ENCODE peak calls at places on chromosomes 11 and 22, in ten cellular contexts. A is sigmoid colon; W is SJSA1; Z is left lung; R is CD4-positive, CD25-positive, alpha-beta regulatory T cell; Q is IMR-90; Y is H9; E is cardiac muscle cell; D is heart left ventricle; I is stomach. T is an unnamed sample.
A peak's percentile ranks its signal among the peaks of the same experiment; 100 is the strongest.

GRCh38 chr22:30390974-30391691 is 3.9 kb upstream of the RNF215 start:
- DNase-seq in E (peak; percentile 73), Z (peak; percentile 86), R (peak; percentile 86), I (peak; percentile 84), D (peak; percentile 54), Q (peak; percentile 70), A (no peak), Y (peak; percentile 71), W (peak; percentile 75), T (peak; percentile 70)

GRCh38 chr11:370087-370941 is 1.0 kb downstream of the B4GALNT4 start:
- DNase-seq in R (no peak), Z (peak; percentile 68), D (no peak), I (no peak), Y (peak; percentile 64), W (no peak), E (no peak), Q (no peak), A (no peak), T (no peak)

GRCh38 chr11:31655483-31655882 is 145.9 kb downstream of the ELP4 start:
- DNase-seq in R (no peak), Y (no peak), W (peak; percentile 46), Q (peak; percentile 85), D (no peak), Z (no peak), E (peak; percentile 39), A (no peak), I (no peak), T (no peak)

GRCh38 chr11:24755260-24755839 is 258.5 kb downstream of the LUZP2 start:
- DNase-seq in Z (no peak), A (no peak), D (no peak), E (no peak), I (no peak), Q (no peak), W (no peak), Y (no peak), R (no peak), T (no peak)

GRCh38 chr11:41201156-41201555 is 258.3 kb downstream of the LRRC4C start:
- DNase-seq in R (peak; percentile 1), Z (no peak), W (peak; percentile 72), Y (peak; percentile 54), A (no peak), I (peak; percentile 26), D (no peak), E (peak; percentile 19), Q (peak; percentile 0), T (peak; percentile 41)

GRCh38 chr11:75626692-75627536 is 41.9 kb downstream of the MAP6 start:
- DNase-seq in Y (no peak), I (no peak), E (no peak), D (no peak), A (no peak), W (no peak), Z (no peak), R (no peak), Q (peak; percentile 71), T (no peak)

GRCh38 chr22:42939451-42939881 is 75.5 kb downstream of the PACSIN2 start:
- DNase-seq in D (no peak), I (no peak), W (peak; percentile 61), Q (no peak), E (no peak), Z (no peak), A (no peak), R (peak; percentile 38), Y (no peak), T (no peak)

GRCh38 chr11:94801866-94802460 is 33.8 kb downstream of the AMOTL1 start:
- DNase-seq in Q (no peak), A (no peak), D (peak; percentile 47), I (no peak), R (no peak), Y (no peak), W (no peak), E (no peak), Z (no peak), T (no peak)

GRCh38 chr11:63939351-63939920 is 634 bp downstream of the NAA40 start:
- DNase-seq in D (peak; percentile 41), E (peak; percentile 51), Y (peak; percentile 44), Z (no peak), R (no peak), A (no peak), Q (no peak), I (no peak), W (no peak), T (no peak)

GRCh38 chr22:43400449-43400848 is 11.4 kb upstream of the MPPED1 start:
- DNase-seq in Z (no peak), I (no peak), W (no peak), A (no peak), R (no peak), Q (no peak), Y (no peak), E (no peak), D (peak; percentile 76), T (no peak)

GRCh38 chr11:71284525-71285092 is 32.2 kb upstream of the SHANK2 start:
- DNase-seq in R (no peak), Z (no peak), E (no peak), D (no peak), A (peak; percentile 19), I (peak; percentile 54), Q (no peak), W (no peak), Y (no peak), T (peak; percentile 11)

GRCh38 chr11:84854498-84854880 is 772.7 kb downstream of the DLG2 start:
- DNase-seq in R (no peak), D (no peak), Z (no peak), E (no peak), W (no peak), Q (no peak), A (no peak), I (no peak), Y (no peak), T (no peak)

GRCh38 chr22:30829901-30830550 is 135.4 kb downstream of the OSBP2 start:
- DNase-seq in W (peak; percentile 74), Y (no peak), E (peak; percentile 83), D (no peak), I (peak; percentile 19), A (no peak), Z (no peak), R (no peak), Q (peak; percentile 97), T (no peak)

GRCh38 chr22:41597635-41597953 is 8.0 kb upstream of the PMM1 start:
- DNase-seq in Q (no peak), Y (no peak), E (no peak), Z (no peak), D (no peak), W (no peak), A (no peak), I (no peak), R (no peak), T (no peak)

GRCh38 chr22:41595703-41596102 is 6.1 kb upstream of the PMM1 start:
- DNase-seq in I (no peak), R (no peak), Z (no peak), A (no peak), E (no peak), D (no peak), Y (no peak), Q (no peak), W (no peak), T (no peak)

GRCh38 chr22:41598891-41599635 is 9.4 kb upstream of the PMM1 start:
- DNase-seq in Q (no peak), R (no peak), Z (no peak), A (no peak), D (no peak), W (no peak), I (no peak), E (no peak), Y (no peak), T (no peak)

GRCh38 chr22:41598081-41598480 is 8.4 kb upstream of the PMM1 start:
- DNase-seq in Y (no peak), R (no peak), A (no peak), W (peak; percentile 76), I (no peak), Q (peak; percentile 88), D (no peak), E (peak; percentile 75), Z (no peak), T (no peak)

DNA sequence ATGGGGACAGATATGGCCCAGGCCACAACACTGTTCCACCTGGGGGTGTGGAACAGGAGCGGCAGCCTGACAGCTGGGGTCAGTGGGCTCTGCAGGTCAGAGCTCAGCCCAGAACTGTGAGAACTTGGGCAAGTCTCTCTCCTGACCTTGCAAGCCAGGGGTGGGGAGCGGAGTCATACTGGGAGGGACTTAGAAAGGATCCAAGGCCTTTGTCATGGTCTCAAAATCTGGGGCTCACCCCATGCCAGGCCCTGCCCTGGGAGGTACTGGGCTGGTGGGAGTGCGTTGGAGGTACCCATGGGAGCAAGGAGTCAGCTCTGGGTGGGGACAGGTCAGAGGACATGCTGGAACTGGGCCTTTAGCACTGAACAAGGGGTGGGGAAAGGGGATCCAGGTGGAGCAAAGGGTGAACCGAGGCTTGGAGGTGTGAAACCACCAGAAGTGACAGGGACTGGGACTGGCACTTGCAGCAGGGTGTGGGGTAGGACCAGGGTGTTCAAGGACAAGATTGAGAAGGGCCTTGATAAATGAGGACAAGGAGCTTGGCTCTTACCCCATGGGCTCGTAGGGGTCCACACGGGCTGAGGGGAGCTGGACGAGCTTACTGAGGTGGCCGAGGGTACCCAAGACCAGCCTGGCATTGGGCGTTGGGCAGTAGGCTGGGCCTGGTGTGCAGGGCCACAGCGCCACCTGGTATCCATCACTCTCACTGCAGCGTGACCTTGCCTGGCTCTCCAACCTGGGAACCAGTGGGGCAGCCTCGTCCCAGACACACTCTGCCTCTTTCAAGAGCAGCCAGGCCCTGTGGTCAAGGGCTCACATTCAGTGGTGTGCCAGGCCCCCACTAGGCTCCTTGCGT is 7.4 kb upstream of the PMM1 start:
- DNase-seq in Q (peak; percentile 37), E (peak; percentile 68), Z (peak; percentile 83), W (peak; percentile 62), I (peak; percentile 82), R (peak; percentile 44), Y (peak; percentile 78), D (peak; percentile 70), A (peak; percentile 79), T (peak; percentile 43)
- H3K27ac ChIP-seq in Q (no peak overlapping the region), E (peak overlapping the region; percentile 84), Z (no peak overlapping the region), W (no peak overlapping the region), I (peak overlapping the region; percentile 17), R (no peak overlapping the region), Y (no peak overlapping the region), D (no peak overlapping the region), A (no peak overlapping the region), T (no peak overlapping the region)

GRCh38 chr11:126615819-126616218 is 260.3 kb downstream of the ST3GAL4 start:
- DNase-seq in I (no peak), W (no peak), A (no peak), Q (no peak), E (no peak), Z (no peak), Y (no peak), R (no peak), D (no peak), T (no peak)
- H3K27ac ChIP-seq in I (no peak overlapping the region), W (no peak overlapping the region), A (no peak overlapping the region), Q (no peak overlapping the region), E (no peak overlapping the region), Z (no peak overlapping the region), Y (no peak overlapping the region), R (no peak overlapping the region), D (no peak overlapping the region), T (no peak overlapping the region)

GRCh38 chr11:133945087-133945974 is 11.4 kb downstream of the IGSF9B start:
- DNase-seq in Z (peak; percentile 60), Y (no peak), A (peak; percentile 83), R (peak; percentile 98), W (no peak), E (peak; percentile 69), Q (peak; percentile 14), I (no peak), D (peak; percentile 86), T (no peak)
- H3K27ac ChIP-seq in Z (peak overlapping the region; percentile 37), Y (no peak overlapping the region), A (peak overlapping the region; percentile 58), R (peak overlapping the region; percentile 76), W (no peak overlapping the region), E (no peak overlapping the region), Q (no peak overlapping the region), I (no peak overlapping the region), D (peak overlapping the region; percentile 16), T (no peak overlapping the region)

GRCh38 chr11:82858556-82859091 is 41.6 kb downstream of the PRCP start:
- DNase-seq in R (no peak), Z (no peak), Q (peak; percentile 71), I (no peak), W (peak; percentile 51), Y (no peak), A (no peak), D (no peak), E (peak; percentile 67), T (no peak)
- H3K27ac ChIP-seq in R (no peak overlapping the region), Z (no peak overlapping the region), Q (peak overlapping the region; percentile 84), I (no peak overlapping the region), W (peak overlapping the region; percentile 95), Y (no peak overlapping the region), A (peak overlapping the region; percentile 17), D (no peak overlapping the region), E (no peak overlapping the region), T (peak overlapping the region; percentile 23)

T was measured in SJCRH30.